ENCODE peak calls at places on chromosomes 16 and 17, in six cellular contexts. A is esophagus muscularis mucosa, X is IMR-90, I is thyroid gland, C is esophagus squamous epithelium, H is body of pancreas. G is an unnamed sample.
A peak's percentile ranks its signal among the peaks of the same experiment; 100 is the strongest.

GRCh38 chr17:44900894-44901293 is 1.6 kb upstream of the EFTUD2 start:
- DNase-seq in A (no peak), X (peak; percentile 83), I (peak; percentile 91), C (no peak), H (no peak), G (peak; percentile 86)

GRCh38 chr17:34637041-34637547 is 57.7 kb downstream of the TMEM132E start:
- DNase-seq in A (no peak), X (no peak), I (no peak), C (no peak), H (no peak), G (no peak)

GRCh38 chr16:7651803-7652570 is 319.3 kb downstream of the RBFOX1 start:
- DNase-seq in A (no peak), X (no peak), I (no peak), C (no peak), H (no peak), G (no peak)

GRCh38 chr17:62998665-62999393 is 32.8 kb downstream of the TANC2 start:
- DNase-seq in A (no peak), X (no peak), I (no peak), C (no peak), H (no peak), G (no peak)

GRCh38 chr16:85291302-85292148 is 179.3 kb upstream of the CIBAR2 start:
- DNase-seq in A (no peak), X (no peak), I (no peak), C (no peak), H (no peak), G (no peak)

GRCh38 chr17:5838661-5839300 is 231.4 kb upstream of the WSCD1 start:
- DNase-seq in A (peak; percentile 90), X (no peak), I (no peak), C (no peak), H (no peak), G (no peak)

GRCh38 chr16:75629132-75629531 is 6.1 kb upstream of the ADAT1 start:
- DNase-seq in A (no peak), X (no peak), I (no peak), C (no peak), H (no peak), G (no peak)

GRCh38 chr16:89863741-89864391 is 9.5 kb upstream of the TCF25 start:
- DNase-seq in A (no peak), X (peak; percentile 40), I (no peak), C (no peak), H (no peak), G (no peak)

GRCh38 chr17:9684955-9685621 is 39.8 kb downstream of the USP43 start:
- DNase-seq in A (no peak), X (no peak), I (no peak), C (no peak), H (peak; percentile 19), G (peak; percentile 25)

GRCh38 chr16:62543516-62543915 is 507.3 kb upstream of the CDH8 start:
- DNase-seq in A (no peak), X (no peak), I (no peak), C (no peak), H (no peak), G (no peak)

GRCh38 chr17:19718613-19719364 is 2.4 kb upstream of the SLC47A2 start:
- DNase-seq in A (no peak), X (no peak), I (no peak), C (no peak), H (peak; percentile 60), G (no peak)

GRCh38 chr17:15999974-16000827 is 577 bp downstream of the TTC19 start:
- DNase-seq in A (no peak), X (peak; percentile 22), I (no peak), C (no peak), H (peak; percentile 70), G (peak; percentile 31)

GRCh38 chr17:4833941-4834501 is 881 bp downstream of the MINK1 start:
- DNase-seq in A (no peak), X (peak; percentile 80), I (peak; percentile 25), C (no peak), H (peak; percentile 30), G (no peak)

DNA sequence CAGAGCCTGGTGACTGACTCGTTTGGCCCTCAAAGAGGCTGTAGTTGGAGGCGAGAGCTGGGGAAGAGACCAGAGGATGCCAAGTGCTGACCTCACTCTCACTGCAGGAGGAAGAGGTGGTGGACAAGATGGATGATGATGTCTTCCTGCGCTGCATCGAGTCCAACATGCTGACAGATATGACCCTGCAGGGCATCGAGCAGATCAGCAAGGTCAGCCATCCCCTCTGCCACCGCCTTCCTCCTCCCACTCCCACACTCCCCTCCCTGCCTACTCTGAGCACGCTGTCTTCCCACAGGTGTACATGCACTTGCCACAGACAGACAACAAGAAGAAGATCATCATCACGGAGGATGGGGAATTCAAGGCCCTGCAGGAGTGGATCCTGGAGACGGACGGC is 26.9 kb downstream of the POLR2A start:
- DNase-seq in A (no peak), X (peak; percentile 21), I (no peak), C (no peak), H (no peak), G (no peak)
- TF ChIP-seq POLR2A in A (no peak), X (no peak), I (no peak), C (no peak), H (no peak), G (no peak)

GRCh38 chr17:48100591-48101011 is 677 bp downstream of the CBX1 start:
- DNase-seq in A (no peak), X (peak; percentile 58), I (peak; percentile 79), C (no peak), H (peak; percentile 63), G (peak; percentile 52)

GRCh38 chr17:48100160-48100559 is 1.1 kb downstream of the CBX1 start:
- DNase-seq in A (no peak), X (peak; percentile 62), I (no peak), C (no peak), H (no peak), G (no peak)

GRCh38 chr17:48103379-48103715 is 2.1 kb upstream of the CBX1 start:
- DNase-seq in A (no peak), X (no peak), I (no peak), C (no peak), H (no peak), G (no peak)

GRCh38 chr17:48102700-48103378 is 1.6 kb upstream of the CBX1 start:
- DNase-seq in A (no peak), X (no peak), I (no peak), C (no peak), H (no peak), G (no peak)

DNA sequence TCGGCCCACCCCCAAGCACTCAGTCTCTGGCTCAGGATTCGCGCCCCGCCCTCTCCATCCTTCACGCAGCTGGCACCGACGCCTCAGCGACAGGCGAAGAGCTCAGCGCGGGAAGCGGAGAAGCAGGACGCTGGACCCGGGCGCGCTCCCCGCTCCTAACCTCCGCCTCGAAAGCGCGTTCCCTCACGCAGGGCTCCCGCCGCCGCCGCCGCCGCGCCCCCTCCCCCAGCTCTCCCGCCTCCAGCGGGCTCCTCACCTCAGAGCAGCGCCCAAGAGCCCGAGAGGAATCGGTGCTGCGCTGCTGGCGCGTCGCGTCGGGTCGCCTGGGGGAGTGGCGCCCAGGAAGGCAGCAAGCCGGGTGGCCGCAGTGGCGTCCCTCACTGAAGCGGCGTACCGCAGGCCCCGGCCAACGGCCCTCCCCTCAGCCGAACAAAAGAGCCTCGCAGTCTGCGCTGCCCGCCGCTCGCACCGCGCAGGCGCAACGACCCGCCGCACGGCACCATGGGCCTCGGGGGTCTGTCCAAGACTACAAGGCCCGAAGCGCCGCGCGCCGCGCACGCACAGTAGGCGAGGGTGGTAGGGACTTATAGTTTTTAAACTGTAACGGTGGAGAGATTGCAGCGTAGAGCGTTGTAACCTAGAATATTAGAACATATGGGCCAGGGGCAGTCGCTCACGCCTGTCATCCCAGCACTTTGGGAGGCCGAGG is at the start of gene CBX1:
- DNase-seq in A (peak; percentile 97), X (peak; percentile 94), I (peak; percentile 92), C (peak; percentile 71), H (peak; percentile 95), G (peak; percentile 94)
- TF ChIP-seq POLR2A in A (peak; percentile 57), X (no peak), I (peak; percentile 13), C (peak; percentile 81), H (peak; percentile 48), G (peak; percentile 61)

GRCh38 chr17:3048727-3049471 is 14.5 kb downstream of the OR1D5 start:
- DNase-seq in A (peak; percentile 98), X (peak; percentile 97), I (peak; percentile 96), C (peak; percentile 84), H (peak; percentile 95), G (peak; percentile 88)
- TF ChIP-seq POLR2A in A (no peak), X (no peak), I (no peak), C (no peak), H (no peak), G (peak; percentile 59)

GRCh38 chr17:81509687-81510523 is 2.7 kb downstream of the ACTG1 start:
- DNase-seq in A (no peak), X (no peak), I (no peak), C (no peak), H (no peak), G (no peak)
- TF ChIP-seq POLR2A in A (no peak), X (peak; percentile 27), I (no peak), C (no peak), H (no peak), G (no peak)

GRCh38 chr17:73305845-73306836 is 5.7 kb downstream of the CDC42EP4 start:
- DNase-seq in A (no peak), X (no peak), I (peak; percentile 19), C (no peak), H (no peak), G (no peak)

GRCh38 chr17:73309727-73310555 is 1.9 kb downstream of the CDC42EP4 start:
- DNase-seq in A (no peak), X (no peak), I (peak; percentile 51), C (no peak), H (peak; percentile 91), G (no peak)

GRCh38 chr17:73307130-73307529 is 4.7 kb downstream of the CDC42EP4 start:
- DNase-seq in A (no peak), X (no peak), I (peak; percentile 90), C (no peak), H (peak; percentile 83), G (no peak)

GRCh38 chr17:73304971-73305786 is 6.6 kb downstream of the CDC42EP4 start:
- DNase-seq in A (peak; percentile 95), X (peak; percentile 78), I (peak; percentile 66), C (no peak), H (peak; percentile 60), G (peak; percentile 73)

DNA sequence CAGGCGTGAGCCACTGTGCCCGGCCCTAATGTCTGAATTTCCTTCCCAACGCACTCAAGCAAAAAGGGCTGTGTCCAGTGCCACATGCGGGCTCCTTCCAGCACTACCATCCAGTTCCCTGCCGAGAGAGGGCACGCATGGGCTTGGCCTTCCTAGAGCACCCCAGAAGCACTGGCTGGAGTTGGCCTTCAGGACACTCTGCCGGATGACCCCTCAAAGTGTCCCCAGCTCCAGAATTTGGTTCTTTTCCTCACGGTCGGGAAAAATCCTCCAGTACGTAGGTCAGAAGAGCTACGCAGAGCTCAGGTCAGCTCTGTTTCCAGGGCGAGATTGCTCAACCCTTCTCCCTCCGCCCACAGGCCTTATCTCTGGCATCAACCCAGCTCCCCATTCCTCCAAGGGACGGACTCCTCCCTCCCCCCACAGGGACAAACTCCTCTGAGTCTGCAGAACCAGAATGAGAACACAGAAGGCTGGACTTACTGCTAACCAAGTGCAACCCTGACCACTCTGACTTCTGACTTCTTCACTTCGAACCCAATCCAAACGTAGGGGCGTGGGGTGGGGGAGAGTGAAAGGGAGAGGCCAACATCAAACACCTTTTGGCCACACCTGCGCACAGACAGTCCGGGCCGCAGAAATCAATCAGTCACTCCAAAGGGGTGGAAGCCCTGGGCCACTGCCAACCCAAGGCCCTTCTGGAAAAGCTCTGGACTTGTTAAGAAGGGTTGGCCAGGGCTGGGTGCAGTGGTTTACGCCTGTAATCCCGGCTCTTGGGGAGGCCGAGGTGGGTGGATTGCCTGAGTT is 3.6 kb downstream of the CDC42EP4 start:
- DNase-seq in A (no peak), X (peak; percentile 93), I (peak; percentile 98), C (no peak), H (peak; percentile 96), G (peak; percentile 74)
- TF ChIP-seq POLR2A in A (no peak), X (no peak), I (no peak), C (no peak), H (peak; percentile 59), G (no peak)